ENCODE peak calls at places on chromosomes 12 and 14, in six cellular contexts. E is AG04450, M is neural progenitor cell, T is breast epithelium, K is cardiac fibroblast, L is astrocyte of the spinal cord. R is an unnamed sample.

GRCh38 chr12:96623155-96623554 is 133.8 kb downstream of the CFAP54 start:
- DNase-seq in T (no peak), E (no peak), M (peak), K (no peak), L (no peak), R (no peak)

GRCh38 chr12:40312196-40312595 is 87.4 kb downstream of the LRRK2 start:
- DNase-seq in K (no peak), L (no peak), M (no peak), E (no peak), T (no peak), R (no peak)

GRCh38 chr12:131428086-131428685 is 282.7 kb upstream of the SFSWAP start:
- DNase-seq in K (no peak), T (no peak), L (no peak), E (no peak), M (no peak), R (no peak)

GRCh38 chr12:49535921-49536525 is 2.8 kb upstream of the KCNH3 start:
- DNase-seq in E (no peak), T (peak), L (no peak), K (no peak), M (no peak), R (no peak)

GRCh38 chr12:106461730-106462129 is 104.2 kb downstream of the POLR3B start:
- DNase-seq in T (no peak), M (no peak), K (no peak), L (no peak), E (no peak), R (no peak)

GRCh38 chr12:118035194-118036041 is 18.9 kb downstream of the RFC5 start:
- DNase-seq in M (peak), K (peak), E (no peak), T (no peak), L (peak), R (no peak)

GRCh38 chr14:67665886-67666285 is 8.5 kb downstream of the VTI1B start:
- DNase-seq in T (no peak), L (peak), K (peak), E (no peak), M (no peak), R (peak)

GRCh38 chr12:13340149-13340548 is 143.6 kb downstream of the EMP1 start:
- DNase-seq in T (no peak), M (no peak), L (no peak), K (peak), E (no peak), R (no peak)

GRCh38 chr12:106358410-106359241 is 1.1 kb downstream of the POLR3B start:
- DNase-seq in E (no peak), K (peak), M (no peak), L (no peak), T (no peak), R (peak)

GRCh38 chr14:77153802-77154201 is 12.2 kb upstream of the ZDHHC22 start:
- DNase-seq in M (no peak), E (no peak), L (no peak), T (no peak), K (no peak), R (no peak)

GRCh38 chr14:104184911-104185499 is 46.6 kb downstream of the KIF26A start:
- DNase-seq in L (no peak), E (no peak), T (no peak), M (no peak), K (no peak), R (no peak)

GRCh38 chr12:15620726-15621125 is 168.5 kb downstream of the EPS8 start:
- DNase-seq in T (no peak), M (no peak), E (no peak), K (peak), L (no peak), R (no peak)

GRCh38 chr14:24139272-24139934 is 2.0 kb downstream of the EMC9 start:
- DNase-seq in T (no peak), L (no peak), K (no peak), E (no peak), M (no peak), R (no peak)

GRCh38 chr12:75606921-75607320 is 95.5 kb upstream of the KRR1 start:
- DNase-seq in L (no peak), M (no peak), E (no peak), K (no peak), T (no peak), R (no peak)

GRCh38 chr12:76020281-76020680 is 11.3 kb downstream of the PHLDA1 start:
- DNase-seq in E (no peak), L (peak), K (peak), T (peak), M (no peak), R (peak)

GRCh38 chr12:57603758-57604453 is 718 bp upstream of the DTX3 start:
- DNase-seq in E (no peak), T (peak), K (peak), L (peak), M (no peak), R (peak)

GRCh38 chr12:119011231-119011630 is 29.9 kb downstream of the SRRM4 start:
- DNase-seq in E (no peak), T (no peak), K (no peak), L (no peak), M (no peak), R (no peak)

GRCh38 chr14:105305769-105306168 is 5.0 kb upstream of the BRF1 start:
- DNase-seq in K (no peak), E (no peak), M (no peak), L (no peak), T (no peak), R (no peak)

GRCh38 chr12:93234641-93235040 is 143.1 kb upstream of the NUDT4 start:
- DNase-seq in M (no peak), E (no peak), L (no peak), T (no peak), K (no peak), R (no peak)

GRCh38 chr12:93139028-93139665 is 210.1 kb upstream of the EEA1 start:
- DNase-seq in L (no peak), T (no peak), E (no peak), M (no peak), K (no peak), R (no peak)

GRCh38 chr12:38102197-38102596 is 214.4 kb upstream of the ALG10B start:
- DNase-seq in T (no peak), K (no peak), M (no peak), E (no peak), L (no peak), R (no peak)

GRCh38 chr12:75990189-75990912 is 41.2 kb downstream of the PHLDA1 start:
- DNase-seq in T (no peak), L (no peak), E (no peak), M (no peak), K (no peak), R (no peak)

GRCh38 chr12:106740813-106741212 is 33.7 kb upstream of the RIC8B start:
- DNase-seq in T (no peak), K (no peak), M (no peak), E (no peak), L (no peak), R (no peak)

GRCh38 chr14:100864960-100865681 is 38.4 kb downstream of the RTL1 start:
- DNase-seq in M (no peak), E (no peak), L (no peak), T (no peak), K (no peak), R (no peak)

DNA sequence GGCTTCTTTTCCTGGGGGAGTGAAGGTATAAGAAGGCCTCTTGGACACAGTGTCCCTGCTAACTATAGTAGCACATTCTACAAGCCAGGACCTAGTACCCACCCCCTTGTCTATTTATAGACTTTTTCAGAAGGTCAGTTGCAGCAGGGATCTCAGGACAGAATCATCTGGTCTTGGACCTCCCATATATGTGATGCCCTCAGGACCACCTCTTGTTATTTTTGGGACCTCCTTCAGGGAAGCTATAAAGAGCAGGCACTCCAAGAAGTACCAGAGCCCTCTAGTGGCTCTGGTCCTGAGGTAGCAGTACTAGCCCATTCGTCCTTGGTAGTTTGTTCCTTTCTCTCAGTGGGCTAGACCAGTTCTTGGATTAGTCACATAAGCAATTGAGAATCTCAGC is 4.3 kb downstream of the COQ10A start:
- DNase-seq in E (no peak), T (no peak), K (peak), M (peak), L (peak), R (peak)
- TF ChIP-seq CTCF in E (peak), T (no peak), K (peak), M (peak), L (peak), R (peak)

DNA sequence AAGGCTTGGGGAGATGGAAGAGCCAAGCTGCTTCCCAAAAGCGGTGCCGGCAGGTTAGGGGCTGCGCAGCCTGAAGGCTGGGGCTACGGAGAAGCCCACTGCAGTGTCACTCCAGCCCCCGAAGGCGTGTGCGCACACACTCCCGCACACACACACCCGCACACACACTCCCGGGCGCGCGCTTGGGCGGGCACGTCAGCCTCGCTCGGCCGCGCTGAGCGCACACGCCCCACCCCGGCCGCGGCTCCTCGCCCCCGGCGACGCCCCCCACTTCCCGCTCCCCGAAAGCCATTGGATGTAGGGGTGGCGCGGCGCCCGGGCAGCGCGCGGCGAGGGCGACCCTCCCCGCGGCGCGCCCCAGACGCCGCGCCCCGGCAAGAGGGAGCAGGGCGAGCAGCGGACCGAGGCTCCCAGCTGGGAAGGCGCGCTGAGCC is at the start of gene KCNK10:
- DNase-seq in T (no peak), E (no peak), L (peak), K (no peak), M (peak), R (no peak)
- H3K4me3 ChIP-seq in T (peak), E (peak), L (peak), K (peak), M (peak), R (peak)

GRCh38 chr14:93655078-93655750 is 133.1 kb downstream of the PRIMA1 start:
- DNase-seq in L (peak), E (no peak), T (no peak), K (peak), M (peak), R (peak)
- TF ChIP-seq CTCF in L (no peak), E (peak), T (no peak), K (peak), M (peak), R (peak)

GRCh38 chr12:89373772-89374572 is 21.7 kb upstream of the DUSP6 start:
- DNase-seq in M (no peak), K (peak), L (peak), T (peak), E (no peak), R (peak)
- H3K4me3 ChIP-seq in M (no peak), K (no peak), L (no peak), T (no peak), E (no peak), R (no peak)

GRCh38 chr14:75577090-75577489 is 1.3 kb upstream of the FLVCR2 start:
- DNase-seq in K (no peak), M (no peak), L (no peak), T (no peak), E (no peak), R (no peak)

GRCh38 chr14:75578099-75578785 is at the start of gene FLVCR2:
- DNase-seq in K (peak), M (peak), E (no peak), L (peak), T (peak), R (peak)

GRCh38 chr14:75577724-75578098 is 709 bp upstream of the FLVCR2 start:
- DNase-seq in T (peak), K (peak), M (peak), E (peak), L (peak), R (peak)

GRCh38 chr14:75579882-75580281 is 1.5 kb downstream of the FLVCR2 start:
- DNase-seq in L (no peak), M (no peak), K (no peak), T (peak), E (no peak), R (no peak)

DNA sequence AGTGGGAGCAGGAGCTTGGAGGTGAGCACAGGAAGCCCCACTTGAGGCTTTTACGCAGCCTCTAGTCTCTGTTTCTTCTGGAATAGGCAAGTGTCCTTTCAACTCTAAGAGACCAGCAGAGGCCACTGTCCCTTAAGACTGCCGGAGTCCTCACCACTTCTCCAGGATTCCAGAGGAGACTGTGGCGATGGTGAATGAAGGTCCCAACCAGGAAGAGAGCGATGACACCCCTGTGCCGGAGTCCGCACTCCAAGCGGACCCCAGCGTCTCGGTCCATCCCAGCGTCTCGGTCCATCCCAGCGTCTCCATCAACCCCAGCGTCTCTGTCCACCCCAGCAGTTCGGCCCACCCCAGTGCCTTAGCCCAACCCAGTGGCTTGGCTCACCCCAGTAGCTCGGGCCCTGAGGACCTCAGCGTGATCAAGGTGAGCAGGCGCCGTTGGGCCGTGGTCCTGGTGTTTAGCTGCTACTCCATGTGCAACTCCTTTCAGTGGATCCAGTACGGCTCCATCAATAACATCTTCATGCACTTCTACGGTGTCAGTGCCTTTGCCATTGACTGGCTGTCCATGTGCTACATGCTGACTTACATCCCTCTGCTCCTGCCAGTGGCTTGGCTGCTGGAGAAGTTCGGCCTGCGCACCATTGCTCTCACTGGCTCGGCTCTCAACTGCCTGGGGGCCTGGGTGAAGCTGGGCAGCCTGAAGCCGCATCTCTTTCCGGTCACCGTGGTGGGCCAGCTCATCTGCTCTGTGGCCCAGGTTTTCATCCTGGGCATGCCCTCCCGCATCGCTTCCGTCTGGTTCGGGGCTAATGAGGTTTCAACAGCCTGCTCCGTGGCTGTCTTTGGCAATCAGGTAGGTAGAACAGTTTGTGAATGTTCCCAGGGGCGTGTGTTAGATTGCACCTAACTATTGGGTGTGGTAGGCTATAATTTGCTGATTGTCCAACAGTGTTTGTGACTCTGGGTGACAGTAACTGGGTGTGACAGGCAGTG is 664 bp downstream of the FLVCR2 start:
- DNase-seq in L (no peak), K (peak), E (no peak), T (peak), M (no peak), R (peak)
- TF ChIP-seq CTCF in L (peak), K (no peak), E (peak), T (no peak), M (peak), R (peak)

R was measured in fibroblast of villous mesenchyme.